ENCODE peak calls at places on chromosomes 5 and 9, in eight cellular contexts. C is naive thymus-derived CD4-positive, alpha-beta T cell; V is fibroblast of lung; H is aorta; B is lower lobe of right lung; S is K562; J is effector memory CD4-positive, alpha-beta T cell; K is Peyer's patch. M is an unnamed sample. For H3K4me1, the result is how much of the 10 kb centered on the place peaks cover.

GRCh38 chr9:123607479-123607878 is 251.5 kb downstream of the CRB2 start:
- DNase-seq in H (no peak), V (no peak), K (no peak), C (no peak), S (no peak), J (no peak), B (no peak), M (no peak)

GRCh38 chr9:83299556-83299955 is 236.6 kb upstream of the RASEF start:
- DNase-seq in S (no peak), H (no peak), J (no peak), C (no peak), B (no peak), V (no peak), K (no peak), M (no peak)

GRCh38 chr9:130140701-130141100 is 31.5 kb upstream of the NCS1 start:
- DNase-seq in K (no peak), V (no peak), J (no peak), S (no peak), C (no peak), B (no peak), H (no peak), M (no peak)

GRCh38 chr5:76083555-76084495 is 642 bp downstream of the SV2C start:
- DNase-seq in H (peak), V (no peak), B (no peak), C (no peak), S (no peak), J (no peak), K (no peak), M (peak)

GRCh38 chr9:108272350-108272899 is 583.4 kb downstream of the ACTL7B start:
- DNase-seq in S (peak), H (no peak), K (peak), J (no peak), B (peak), V (peak), C (no peak), M (peak)

GRCh38 chr5:139100825-139101224 is 97.3 kb downstream of the SIL1 start:
- DNase-seq in K (no peak), C (no peak), V (peak), H (no peak), J (no peak), S (no peak), B (no peak), M (no peak)

GRCh38 chr9:18526686-18527085 is 52.7 kb downstream of the ADAMTSL1 start:
- DNase-seq in J (no peak), V (no peak), H (no peak), S (no peak), K (no peak), C (no peak), B (no peak), M (no peak)

GRCh38 chr9:14027114-14027812 is 286.7 kb downstream of the NFIB start:
- DNase-seq in S (no peak), V (no peak), C (no peak), K (no peak), J (no peak), B (peak), H (no peak), M (peak)

GRCh38 chr5:56802235-56802634 is 13.1 kb upstream of the MAP3K1 start:
- DNase-seq in C (no peak), B (no peak), S (no peak), H (no peak), V (no peak), J (no peak), K (no peak), M (no peak)

GRCh38 chr9:125968975-125969374 is 221.8 kb downstream of the PBX3 start:
- DNase-seq in S (no peak), B (no peak), K (no peak), V (no peak), H (no peak), J (no peak), C (no peak), M (no peak)

GRCh38 chr9:37918665-37919165 is 14.8 kb upstream of the SLC25A51 start:
- DNase-seq in C (no peak), V (no peak), H (no peak), S (no peak), K (no peak), J (no peak), B (no peak), M (no peak)

GRCh38 chr9:18721267-18722079 is 247.5 kb downstream of the ADAMTSL1 start:
- DNase-seq in V (no peak), C (no peak), S (no peak), B (no peak), H (no peak), K (no peak), J (no peak), M (no peak)

GRCh38 chr5:13339022-13339421 is 605.5 kb downstream of the DNAH5 start:
- DNase-seq in H (no peak), J (no peak), S (no peak), V (no peak), C (no peak), K (no peak), B (no peak), M (no peak)

GRCh38 chr9:114745108-114745848 is 60.6 kb downstream of the TNFSF15 start:
- DNase-seq in K (no peak), S (no peak), C (no peak), V (peak), B (no peak), J (no peak), H (no peak), M (no peak)

GRCh38 chr5:119078870-119079269 is 8.0 kb downstream of the DMXL1 start:
- DNase-seq in C (no peak), K (no peak), J (no peak), S (no peak), H (no peak), V (no peak), B (no peak), M (no peak)

GRCh38 chr9:137106662-137107292 is 7.8 kb downstream of the DPP7 start:
- DNase-seq in V (no peak), K (no peak), S (no peak), B (no peak), H (no peak), J (no peak), C (no peak), M (no peak)

GRCh38 chr5:4373051-4373450 is 767.1 kb upstream of the ADAMTS16 start:
- DNase-seq in K (no peak), S (no peak), V (no peak), B (no peak), J (no peak), H (no peak), C (no peak), M (no peak)

GRCh38 chr5:4370218-4370617 is 769.9 kb upstream of the ADAMTS16 start:
- DNase-seq in K (no peak), S (no peak), B (no peak), C (no peak), H (no peak), V (no peak), J (no peak), M (no peak)

GRCh38 chr5:4374866-4375265 is 765.3 kb upstream of the ADAMTS16 start:
- DNase-seq in H (no peak), K (no peak), S (no peak), V (no peak), C (no peak), B (no peak), J (no peak), M (no peak)

GRCh38 chr5:4375640-4376039 is 764.5 kb upstream of the ADAMTS16 start:
- DNase-seq in H (no peak), B (no peak), K (no peak), C (no peak), J (no peak), S (no peak), V (no peak), M (no peak)

DNA sequence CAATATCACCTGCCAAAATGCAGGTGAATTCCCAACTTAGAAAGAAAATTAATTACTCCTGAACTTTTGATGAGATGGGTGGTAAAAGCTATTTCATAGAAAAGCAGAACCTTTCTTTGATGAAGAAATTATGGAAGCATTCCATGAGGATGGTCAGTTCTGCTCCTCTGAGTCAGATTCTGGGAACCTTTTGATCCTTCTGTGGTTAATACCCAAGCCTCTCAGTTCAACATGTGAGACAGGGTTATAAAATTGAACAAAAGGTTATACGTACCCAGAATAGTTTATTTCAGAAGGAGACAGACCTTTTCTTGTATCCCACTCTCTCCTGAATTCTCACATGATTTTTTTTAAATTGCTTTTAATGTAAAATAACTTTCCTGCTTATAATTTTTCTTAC is 767.6 kb upstream of the ADAMTS16 start:
- DNase-seq in V (no peak), B (no peak), S (no peak), H (no peak), J (no peak), K (no peak), C (no peak), M (no peak)
- H3K4me1 ChIP-seq in V (under half), B (under half), S (under half), H (under half), J (under half), K (under half), C (under half), M (under half)

GRCh38 chr9:110101531-110102161 is 106.3 kb downstream of the C9orf152 start:
- DNase-seq in H (no peak), C (no peak), V (peak), B (no peak), K (no peak), S (no peak), J (no peak), M (no peak)
- H3K4me1 ChIP-seq in H (under half), C (under half), V (under half), B (half or more), K (under half), S (under half), J (under half), M (under half)

GRCh38 chr9:133986061-133986460 is 6.1 kb downstream of the VAV2 start:
- DNase-seq in B (no peak), K (peak), H (peak), S (no peak), J (no peak), C (no peak), V (no peak), M (no peak)
- H3K4me1 ChIP-seq in B (under half), K (under half), H (under half), S (under half), J (under half), C (under half), V (under half), M (under half)

DNA sequence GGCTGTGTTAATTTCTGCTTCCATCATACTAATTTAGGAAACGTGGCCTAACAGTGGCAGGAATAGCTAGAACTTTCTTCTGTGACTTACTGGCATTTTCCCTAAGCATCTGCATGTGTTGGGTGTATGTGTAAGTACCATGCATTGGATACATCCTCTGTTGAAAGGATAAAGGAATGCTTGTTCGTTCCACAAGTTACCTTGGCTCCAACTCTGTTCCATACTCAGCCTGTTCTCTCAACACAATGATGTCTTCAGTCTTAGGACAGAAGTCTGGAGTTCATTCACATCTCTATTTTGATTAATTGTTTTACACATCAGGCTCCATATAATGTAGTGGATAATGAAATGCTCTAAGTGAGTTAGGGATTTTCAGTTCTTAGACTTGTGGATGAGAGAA is 190.1 kb upstream of the DMRT1 start:
- DNase-seq in J (no peak), C (no peak), K (no peak), S (no peak), B (no peak), V (no peak), H (no peak), M (no peak)
- H3K4me1 ChIP-seq in J (under half), C (under half), K (under half), S (under half), B (half or more), V (under half), H (under half), M (under half)

GRCh38 chr5:172844577-172844838 is 10.5 kb downstream of the ERGIC1 start:
- DNase-seq in H (peak), K (no peak), B (no peak), V (no peak), C (no peak), J (no peak), S (no peak), M (peak)

GRCh38 chr5:172843825-172844576 is 9.9 kb downstream of the ERGIC1 start:
- DNase-seq in K (peak), V (no peak), H (no peak), B (no peak), S (no peak), C (no peak), J (no peak), M (no peak)

GRCh38 chr5:172846249-172846648 is 12.2 kb downstream of the ERGIC1 start:
- DNase-seq in S (no peak), C (no peak), B (no peak), K (no peak), J (no peak), H (peak), V (no peak), M (no peak)

GRCh38 chr5:172846677-172847076 is 12.6 kb downstream of the ERGIC1 start:
- DNase-seq in S (no peak), C (no peak), J (no peak), B (no peak), K (no peak), H (no peak), V (no peak), M (no peak)

DNA sequence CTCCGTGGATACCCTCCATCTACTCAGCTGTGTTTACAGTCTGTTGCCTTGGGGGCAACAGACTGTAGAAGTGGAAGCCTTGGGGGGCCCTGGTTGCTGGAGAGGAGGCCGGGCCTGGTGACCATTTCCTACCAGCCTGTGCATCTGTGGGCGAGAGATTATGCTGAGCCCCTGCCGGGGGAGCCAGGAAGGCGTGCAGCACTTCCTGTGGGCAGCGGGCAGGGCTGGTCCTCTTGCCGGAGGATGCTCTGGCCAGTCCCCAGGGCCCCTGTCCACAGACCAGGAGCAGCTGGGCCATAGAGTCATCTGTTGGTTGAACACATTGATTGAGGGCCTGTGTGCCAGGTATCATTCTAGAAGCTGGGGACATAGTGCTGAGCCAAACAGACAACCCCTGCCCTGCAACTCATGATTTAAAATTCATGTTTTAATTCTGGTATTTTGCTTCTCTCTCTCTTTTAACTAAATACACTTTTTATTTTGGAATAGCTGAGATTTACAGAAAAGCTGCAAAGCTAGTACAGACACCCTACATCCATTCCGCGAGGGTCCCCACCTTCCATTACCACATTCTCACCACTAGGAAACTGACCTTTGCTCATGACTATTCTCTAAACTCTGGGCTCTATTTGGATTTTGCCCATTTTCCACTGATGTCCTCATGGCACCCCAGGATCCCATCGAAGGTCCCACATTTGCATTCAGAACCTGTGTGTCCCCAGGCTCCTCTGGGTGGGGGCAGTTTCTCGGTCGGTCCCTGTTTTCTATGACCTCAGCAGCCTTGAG is 11.3 kb downstream of the ERGIC1 start:
- DNase-seq in V (no peak), K (no peak), H (no peak), B (no peak), C (no peak), S (no peak), J (no peak), M (no peak)
- H3K4me1 ChIP-seq in V (under half), K (under half), H (under half), B (half or more), C (under half), S (under half), J (under half), M (under half)